ENCODE peak calls at places on chromosomes 11 and 22, in nine cellular contexts. V is stimulated activated CD4-positive, alpha-beta T cell treated with anti-CD3 and anti-CD28 coated beads, Interleukin-4, amount 100 ng/mL, for 4 hours; M is psoas muscle; T is Peyer's patch; C is iPS-NIHi11; U is pancreas; D is neuronal stem cell; B is EL; F is lung. Q is an unnamed sample.

GRCh38 chr11:27427183-27427980 is 45.2 kb downstream of the LGR4 start:
- DNase-seq in U (peak), M (no peak), D (no peak), B (peak), C (no peak), T (no peak), V (no peak), F (no peak), Q (no peak)

GRCh38 chr22:32325811-32326237 is 31.8 kb upstream of the RFPL3 start:
- DNase-seq in M (no peak), U (no peak), D (no peak), F (no peak), T (no peak), B (no peak), C (peak), V (no peak), Q (no peak)

GRCh38 chr11:61587541-61587941 is 6.7 kb upstream of the SYT7 start:
- DNase-seq in B (peak), C (peak), V (peak), U (peak), F (peak), D (peak), T (no peak), M (peak), Q (no peak)

GRCh38 chr11:11963842-11964773 is 44.3 kb downstream of the DKK3 start:
- DNase-seq in M (peak), D (no peak), C (no peak), B (no peak), T (no peak), V (no peak), F (no peak), U (no peak), Q (no peak)

GRCh38 chr11:16776716-16777115 is 38.3 kb downstream of the C11orf58 start:
- DNase-seq in C (no peak), V (no peak), D (no peak), F (no peak), M (no peak), B (no peak), U (no peak), T (no peak), Q (no peak)

GRCh38 chr11:115364892-115365291 is 139.3 kb downstream of the CADM1 start:
- DNase-seq in T (no peak), M (no peak), F (no peak), D (no peak), U (no peak), V (no peak), B (no peak), C (no peak), Q (no peak)

GRCh38 chr11:122634507-122634906 is 21.0 kb upstream of the UBASH3B start:
- DNase-seq in M (peak), U (no peak), F (no peak), C (peak), B (peak), T (no peak), V (no peak), D (no peak), Q (no peak)

GRCh38 chr11:11856638-11857037 is 14.9 kb downstream of the USP47 start:
- DNase-seq in F (no peak), C (no peak), T (no peak), M (no peak), V (no peak), U (no peak), B (peak), D (no peak), Q (no peak)

GRCh38 chr11:72707032-72707431 is 32.8 kb upstream of the PDE2A start:
- DNase-seq in T (no peak), F (no peak), C (no peak), U (no peak), B (no peak), D (no peak), M (no peak), V (no peak), Q (no peak)

GRCh38 chr22:29337631-29338284 is 22.3 kb upstream of the RASL10A start:
- DNase-seq in M (no peak), D (no peak), U (no peak), T (no peak), F (no peak), V (no peak), C (no peak), B (no peak), Q (no peak)

GRCh38 chr22:45493286-45493771 is 9.4 kb upstream of the FBLN1 start:
- DNase-seq in F (no peak), B (no peak), T (no peak), D (no peak), U (no peak), M (peak), C (no peak), V (no peak), Q (no peak)

GRCh38 chr11:28123151-28123571 is 15.0 kb downstream of the METTL15 start:
- DNase-seq in F (no peak), M (no peak), V (no peak), U (no peak), D (no peak), T (no peak), C (no peak), B (peak), Q (no peak)

GRCh38 chr22:17954200-17954859 is 70.0 kb downstream of the MICAL3 start:
- DNase-seq in M (no peak), U (no peak), F (no peak), V (no peak), C (no peak), T (no peak), D (no peak), B (no peak), Q (no peak)

GRCh38 chr11:68295940-68296339 is 16.5 kb upstream of the LRP5 start:
- DNase-seq in V (no peak), B (no peak), M (no peak), U (no peak), F (no peak), C (no peak), T (no peak), D (no peak), Q (no peak)

GRCh38 chr11:80024119-80024518 is 583.3 kb upstream of the TENM4 start:
- DNase-seq in M (no peak), F (no peak), V (no peak), B (no peak), T (no peak), U (no peak), D (no peak), C (no peak), Q (no peak)

GRCh38 chr22:25777870-25778269 is 35.9 kb downstream of the MYO18B start:
- DNase-seq in C (no peak), T (no peak), V (no peak), D (no peak), B (peak), U (no peak), M (peak), F (no peak), Q (no peak)

GRCh38 chr11:107592813-107593212 is 1.9 kb downstream of the ELMOD1 start:
- DNase-seq in C (no peak), D (no peak), B (no peak), M (no peak), T (no peak), F (no peak), U (no peak), V (no peak), Q (no peak)

GRCh38 chr22:41561335-41561734 is 525 bp downstream of the CSDC2 start:
- DNase-seq in F (no peak), M (no peak), U (no peak), D (no peak), T (no peak), B (no peak), V (no peak), C (peak), Q (no peak)

GRCh38 chr11:13297917-13298356 is 20.3 kb downstream of the BMAL1 start:
- DNase-seq in B (no peak), U (no peak), M (no peak), T (no peak), D (no peak), V (no peak), F (peak), C (no peak), Q (no peak)

GRCh38 chr22:22479999-22480532 is 28.5 kb downstream of the ZNF280B start:
- DNase-seq in V (no peak), M (no peak), F (no peak), T (no peak), U (no peak), B (peak), C (no peak), D (no peak), Q (no peak)

GRCh38 chr11:26143553-26144308 is 188.2 kb upstream of the ANO3 start:
- DNase-seq in M (no peak), V (no peak), T (no peak), U (no peak), B (no peak), D (no peak), C (no peak), F (no peak), Q (no peak)